ENCODE peak calls at places on chromosomes 11 and 22, in nine cellular contexts. S is WERI-Rb-1, O is AG04449, Z is ovary, Q is cardiac fibroblast, T is GM10248, W is pancreas, K is HepG2, E is RWPE1. G is an unnamed sample.
A peak's percentile ranks its signal among the peaks of the same experiment; 100 is the strongest.

GRCh38 chr11:66694056-66694410 is 16.3 kb upstream of the RBM4B start:
- DNase-seq in S (no peak), W (no peak), T (no peak), Q (no peak), Z (no peak), E (no peak), O (no peak), K (no peak), G (no peak)

GRCh38 chr11:24181395-24182047 is 315.3 kb upstream of the LUZP2 start:
- DNase-seq in S (no peak), E (no peak), Z (no peak), T (no peak), K (no peak), O (no peak), W (no peak), Q (no peak), G (no peak)

GRCh38 chr22:50440544-50441249 is 34.1 kb downstream of the SBF1 start:
- DNase-seq in Q (no peak), W (no peak), S (no peak), E (no peak), T (no peak), Z (no peak), K (no peak), O (no peak), G (no peak)

GRCh38 chr22:50129121-50129734 is 39.4 kb downstream of the MOV10L1 start:
- DNase-seq in W (no peak), Z (no peak), Q (no peak), O (no peak), E (no peak), S (no peak), K (no peak), T (no peak), G (no peak)

GRCh38 chr11:2999464-2999998 is 7.4 kb upstream of the NAP1L4 start:
- DNase-seq in Q (no peak), K (no peak), O (no peak), E (no peak), S (no peak), Z (peak; percentile 4), T (no peak), W (no peak), G (no peak)

GRCh38 chr11:33674035-33674814 is 26.4 kb downstream of the C11orf91 start:
- DNase-seq in Z (no peak), W (no peak), T (no peak), O (peak; percentile 70), K (no peak), Q (peak; percentile 32), E (no peak), S (no peak), G (no peak)

GRCh38 chr22:20188567-20188877 is 37.7 kb upstream of the CCDC188 start:
- DNase-seq in K (no peak), O (no peak), S (no peak), Q (no peak), T (no peak), Z (no peak), W (no peak), E (no peak), G (no peak)

GRCh38 chr11:19646921-19647320 is 65.7 kb upstream of the NAV2 start:
- DNase-seq in Z (no peak), Q (peak; percentile 89), K (no peak), W (no peak), S (no peak), T (no peak), O (peak; percentile 88), E (no peak), G (no peak)

GRCh38 chr11:113048820-113049555 is 87.8 kb downstream of the NCAM1 start:
- DNase-seq in W (no peak), O (no peak), S (no peak), E (peak; percentile 73), Z (no peak), Q (peak; percentile 16), K (no peak), T (no peak), G (no peak)

GRCh38 chr11:2949920-2950319 is 20.7 kb upstream of the PHLDA2 start:
- DNase-seq in W (no peak), T (no peak), K (no peak), Q (no peak), O (no peak), S (no peak), Z (no peak), E (no peak), G (no peak)

GRCh38 chr11:7555067-7555699 is 41.4 kb downstream of the PPFIBP2 start:
- DNase-seq in Z (no peak), O (no peak), S (no peak), K (no peak), Q (peak; percentile 17), E (no peak), W (peak; percentile 62), T (no peak), G (no peak)

GRCh38 chr22:38153821-38154562 is 27.6 kb downstream of the PLA2G6 start:
- DNase-seq in S (peak; percentile 95), O (no peak), T (no peak), Q (no peak), E (no peak), W (no peak), Z (peak; percentile 7), K (peak; percentile 32), G (no peak)
- TF ChIP-seq CTCF in S (peak; percentile 8), O (no peak), T (no peak), Q (no peak), E (no peak), W (no peak), Z (no peak), K (peak; percentile 38), G (no peak)

DNA sequence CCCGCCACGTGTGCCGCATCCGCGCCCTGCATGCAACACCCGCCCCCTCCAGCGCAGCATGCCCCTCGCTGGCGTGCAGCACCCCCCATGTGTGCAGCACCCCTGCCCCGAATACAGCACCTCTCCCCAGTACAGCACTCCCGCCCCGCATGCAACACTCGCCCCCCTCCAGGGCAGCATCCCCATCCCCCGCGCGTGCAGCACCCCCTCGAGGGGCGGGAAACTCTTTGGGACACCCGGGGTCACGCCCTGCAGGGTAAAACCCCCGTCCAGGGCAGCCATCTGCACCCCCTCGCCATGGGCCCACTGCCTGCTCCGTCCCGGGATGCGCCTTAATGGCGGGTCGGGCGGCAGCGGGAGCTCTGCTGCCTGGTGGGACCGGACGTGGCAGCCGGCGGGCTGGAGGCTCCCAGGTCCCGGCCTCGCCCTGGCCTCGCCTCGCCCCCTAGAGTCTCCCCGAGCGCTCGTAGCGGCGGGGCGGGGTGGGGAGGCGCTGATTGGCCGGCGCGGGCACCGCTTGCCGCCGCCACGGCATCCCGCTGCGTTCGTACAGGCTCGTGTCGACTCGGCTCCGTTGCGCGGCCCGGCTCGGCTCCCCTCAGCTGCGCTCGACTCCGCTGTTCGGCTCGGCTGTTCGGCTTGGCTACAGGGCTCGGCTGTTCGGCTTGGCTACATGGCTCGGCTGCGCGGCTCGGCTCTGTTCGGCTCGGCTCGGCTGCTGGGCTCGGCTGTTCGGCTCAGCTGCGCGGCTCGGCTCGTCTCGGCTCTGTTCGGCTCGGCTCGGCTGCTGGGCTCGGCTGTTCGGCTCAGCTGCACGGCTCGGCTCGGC is 417 bp upstream of the BRSK2 start:
- DNase-seq in Q (peak; percentile 97), E (peak; percentile 94), W (peak; percentile 97), S (peak; percentile 98), K (peak; percentile 86), Z (peak; percentile 98), T (peak; percentile 91), O (peak; percentile 55), G (peak; percentile 90)
- TF ChIP-seq CTCF in Q (no peak), E (peak; percentile 7), W (no peak), S (peak; percentile 20), K (peak; percentile 57), Z (no peak), T (peak; percentile 21), O (peak; percentile 39), G (no peak)

GRCh38 chr11:63814383-63814736 is 1.1 kb downstream of the SPINDOC start:
- DNase-seq in E (no peak), K (no peak), O (no peak), T (peak; percentile 36), Z (no peak), S (no peak), Q (no peak), W (no peak), G (no peak)
- TF ChIP-seq CTCF in E (no peak), K (no peak), O (no peak), T (no peak), Z (no peak), S (no peak), Q (no peak), W (no peak), G (no peak)

DNA sequence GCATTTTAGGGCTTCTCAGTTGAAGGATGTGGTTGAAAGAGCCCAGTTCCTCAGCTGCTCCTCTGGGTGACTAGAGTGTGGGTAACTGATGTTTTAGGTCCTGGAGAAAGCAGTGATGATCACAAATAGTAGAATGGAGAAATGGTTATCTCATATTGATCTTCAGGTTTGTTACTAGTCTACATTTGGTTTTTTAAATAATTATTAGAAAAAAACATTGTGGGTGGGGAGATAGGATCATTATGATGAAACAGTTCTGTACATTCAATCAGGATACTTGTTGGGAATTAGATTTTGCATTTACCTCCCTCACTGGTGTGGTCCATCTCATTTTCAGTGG is 24.9 kb downstream of the SREBF2 start:
- DNase-seq in Z (no peak), E (no peak), Q (no peak), O (no peak), S (no peak), T (no peak), W (no peak), K (no peak), G (no peak)
- TF ChIP-seq CTCF in Z (no peak), E (no peak), Q (no peak), O (no peak), S (no peak), T (no peak), W (no peak), K (no peak), G (peak; percentile 44)

GRCh38 chr11:35274909-35275807 is 136.2 kb downstream of the CD44 start:
- DNase-seq in T (no peak), Z (no peak), K (peak; percentile 3), W (peak; percentile 85), S (no peak), E (no peak), Q (peak; percentile 46), O (no peak), G (no peak)
- TF ChIP-seq CTCF in T (no peak), Z (no peak), K (no peak), W (no peak), S (no peak), E (no peak), Q (no peak), O (no peak), G (no peak)

DNA sequence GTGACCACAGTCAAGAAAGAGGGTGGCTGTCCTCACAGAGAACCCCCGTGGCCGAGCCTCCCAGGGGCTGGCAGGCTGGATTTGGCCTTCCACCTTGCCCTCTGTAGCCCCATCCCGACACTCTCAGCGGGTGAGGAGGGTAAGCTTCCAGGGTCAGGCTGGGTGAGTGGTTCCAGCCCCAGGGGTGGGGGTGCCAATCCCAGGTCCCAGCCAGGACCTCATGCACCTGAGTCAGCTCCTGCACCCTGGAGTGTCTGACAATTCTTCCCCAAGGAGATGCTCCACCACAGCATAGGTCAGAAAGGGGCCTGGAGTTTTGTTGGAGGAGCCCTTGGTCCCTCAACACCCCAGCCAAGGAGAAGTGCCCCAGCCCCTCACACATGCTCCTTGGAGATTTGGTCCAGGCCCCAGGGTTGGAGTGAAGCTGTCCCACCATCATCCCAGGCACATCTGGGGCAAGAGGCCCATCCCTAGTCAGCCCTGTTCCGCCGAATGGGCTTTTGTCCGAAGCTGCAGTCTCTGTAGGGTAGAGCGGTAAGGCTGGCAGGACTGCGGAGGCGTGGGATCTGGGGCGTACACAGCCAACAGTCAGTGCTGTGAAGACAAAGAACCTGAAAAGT is 8.4 kb downstream of the LINC01488 start:
- DNase-seq in K (no peak), W (no peak), T (no peak), E (no peak), Z (no peak), O (no peak), Q (no peak), S (no peak), G (no peak)
- TF ChIP-seq CTCF in K (no peak), W (no peak), T (no peak), E (no peak), Z (no peak), O (no peak), Q (no peak), S (no peak), G (no peak)